ENCODE peak calls at places on chromosome 1, in six cellular contexts. A is IMR-90, Z is neuronal stem cell, Y is H9, V is H1, U is trophoblast cell. Q is an unnamed sample.

GRCh38 chr1:30315185-30315960 is 408.0 kb downstream of the MATN1 start:
- DNase-seq in A (peak), Z (no peak), Y (peak), V (no peak), U (no peak), Q (no peak)

GRCh38 chr1:3183439-3183838 is 114.4 kb downstream of the PRDM16 start:
- DNase-seq in A (no peak), Z (no peak), Y (no peak), V (no peak), U (no peak), Q (no peak)

GRCh38 chr1:40939320-40940059 is 40.0 kb upstream of the CTPS1 start:
- DNase-seq in A (peak), Z (no peak), Y (no peak), V (no peak), U (peak), Q (peak)

GRCh38 chr1:205805082-205805711 is 7.8 kb downstream of the SLC41A1 start:
- DNase-seq in A (no peak), Z (no peak), Y (no peak), V (no peak), U (no peak), Q (no peak)

GRCh38 chr1:31181515-31182343 is 58.0 kb downstream of the NKAIN1 start:
- DNase-seq in A (no peak), Z (no peak), Y (peak), V (no peak), U (peak), Q (peak)

GRCh38 chr1:109208431-109208830 is 5.3 kb upstream of the SARS1 start:
- DNase-seq in A (no peak), Z (no peak), Y (no peak), V (no peak), U (peak), Q (no peak)

GRCh38 chr1:110237406-110238152 is 27.5 kb downstream of the KCNC4 start:
- DNase-seq in A (no peak), Z (no peak), Y (no peak), V (no peak), U (no peak), Q (no peak)

GRCh38 chr1:151475175-151475574 is 15.9 kb upstream of the POGZ start:
- DNase-seq in A (peak), Z (no peak), Y (no peak), V (no peak), U (no peak), Q (no peak)

GRCh38 chr1:224182057-224182865 is 779 bp upstream of the DEGS1 start:
- DNase-seq in A (no peak), Z (no peak), Y (no peak), V (no peak), U (no peak), Q (no peak)

GRCh38 chr1:211951856-211952255 is 83.5 kb downstream of the INTS7 start:
- DNase-seq in A (peak), Z (no peak), Y (no peak), V (no peak), U (peak), Q (peak)

GRCh38 chr1:115069186-115069585 is 20.1 kb downstream of the TSPAN2 start:
- DNase-seq in A (peak), Z (no peak), Y (no peak), V (no peak), U (no peak), Q (no peak)

GRCh38 chr1:33239487-33239886 is 16.8 kb upstream of the ZNF362 start:
- DNase-seq in A (no peak), Z (no peak), Y (no peak), V (no peak), U (no peak), Q (no peak)

GRCh38 chr1:228918335-228918734 is 183.1 kb downstream of the RHOU start:
- DNase-seq in A (no peak), Z (no peak), Y (no peak), V (no peak), U (no peak), Q (no peak)

GRCh38 chr1:9643351-9644256 is 7.9 kb upstream of the PIK3CD start:
- DNase-seq in A (no peak), Z (no peak), Y (no peak), V (no peak), U (no peak), Q (no peak)

GRCh38 chr1:27332536-27333281 is 9.1 kb upstream of the SYTL1 start:
- DNase-seq in A (peak), Z (no peak), Y (peak), V (no peak), U (peak), Q (peak)

GRCh38 chr1:212518188-212518951 is 85.7 kb downstream of the NENF start:
- DNase-seq in A (peak), Z (no peak), Y (no peak), V (no peak), U (no peak), Q (peak)

GRCh38 chr1:247360991-247361721 is 29.5 kb upstream of the ZNF496 start:
- DNase-seq in A (peak), Z (no peak), Y (no peak), V (no peak), U (peak), Q (no peak)

GRCh38 chr1:18232052-18232451 is 124.5 kb downstream of the IGSF21 start:
- DNase-seq in A (no peak), Z (no peak), Y (no peak), V (no peak), U (peak), Q (no peak)

GRCh38 chr1:60149254-60149653 is 75.7 kb upstream of the C1orf87 start:
- DNase-seq in A (no peak), Z (no peak), Y (no peak), V (no peak), U (no peak), Q (no peak)

GRCh38 chr1:60151311-60151710 is 77.7 kb upstream of the C1orf87 start:
- DNase-seq in A (no peak), Z (no peak), Y (no peak), V (no peak), U (no peak), Q (no peak)

GRCh38 chr1:60156371-60156770 is 82.8 kb upstream of the C1orf87 start:
- DNase-seq in A (no peak), Z (no peak), Y (no peak), V (no peak), U (no peak), Q (no peak)

DNA sequence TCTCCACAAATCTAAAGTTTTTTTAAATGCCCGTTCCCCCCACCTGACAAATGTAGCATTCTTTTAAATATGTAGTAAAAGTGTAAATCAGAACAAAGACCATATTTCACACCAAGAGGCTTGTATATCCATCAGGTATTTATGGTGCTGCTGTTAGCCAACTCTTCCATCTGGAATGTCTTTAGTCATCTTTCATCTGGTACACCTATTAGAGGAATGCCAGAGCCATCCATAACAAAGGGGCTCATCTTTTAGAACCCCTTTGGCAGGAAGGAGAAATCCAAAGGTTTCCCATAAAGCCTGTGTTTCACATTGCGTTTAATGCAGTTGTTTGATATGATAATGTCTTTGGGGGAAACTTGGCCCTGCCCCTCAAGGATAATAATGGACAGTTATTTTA is 79.3 kb upstream of the C1orf87 start:
- DNase-seq in A (no peak), Z (no peak), Y (no peak), V (no peak), U (no peak), Q (no peak)
- H4K91ac ChIP-seq in A (no peak), Z (no peak), Y (no peak), V (no peak), U (no peak), Q (no peak)

GRCh38 chr1:11099310-11100148 is at the start of gene EXOSC10:
- DNase-seq in A (peak), Z (peak), Y (peak), V (peak), U (peak), Q (peak)
- H4K91ac ChIP-seq in A (peak), Z (no peak), Y (no peak), V (peak), U (peak), Q (peak)

DNA sequence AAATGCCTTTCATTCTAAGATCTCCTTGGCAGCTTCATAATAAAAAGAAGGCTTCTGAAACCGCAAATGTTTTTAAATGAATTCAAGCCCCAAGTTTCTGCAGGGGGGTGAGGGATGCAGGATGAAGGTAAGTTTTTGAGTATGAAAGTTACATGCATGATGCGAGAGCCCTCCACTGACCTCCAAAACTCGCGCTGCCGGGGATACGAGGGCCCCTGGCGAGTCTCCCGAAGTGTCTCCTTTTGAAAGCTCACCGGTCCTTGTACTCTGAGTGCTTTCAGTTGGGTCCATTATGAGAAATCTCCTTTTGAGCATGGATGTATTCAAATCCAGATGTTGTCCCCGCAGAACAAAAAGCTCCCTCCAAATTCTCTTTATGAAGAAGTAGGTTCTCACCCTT is 18.9 kb upstream of the ZC3H12A start:
- DNase-seq in A (no peak), Z (no peak), Y (no peak), V (no peak), U (no peak), Q (no peak)
- H4K91ac ChIP-seq in A (no peak), Z (no peak), Y (no peak), V (no peak), U (no peak), Q (no peak)

DNA sequence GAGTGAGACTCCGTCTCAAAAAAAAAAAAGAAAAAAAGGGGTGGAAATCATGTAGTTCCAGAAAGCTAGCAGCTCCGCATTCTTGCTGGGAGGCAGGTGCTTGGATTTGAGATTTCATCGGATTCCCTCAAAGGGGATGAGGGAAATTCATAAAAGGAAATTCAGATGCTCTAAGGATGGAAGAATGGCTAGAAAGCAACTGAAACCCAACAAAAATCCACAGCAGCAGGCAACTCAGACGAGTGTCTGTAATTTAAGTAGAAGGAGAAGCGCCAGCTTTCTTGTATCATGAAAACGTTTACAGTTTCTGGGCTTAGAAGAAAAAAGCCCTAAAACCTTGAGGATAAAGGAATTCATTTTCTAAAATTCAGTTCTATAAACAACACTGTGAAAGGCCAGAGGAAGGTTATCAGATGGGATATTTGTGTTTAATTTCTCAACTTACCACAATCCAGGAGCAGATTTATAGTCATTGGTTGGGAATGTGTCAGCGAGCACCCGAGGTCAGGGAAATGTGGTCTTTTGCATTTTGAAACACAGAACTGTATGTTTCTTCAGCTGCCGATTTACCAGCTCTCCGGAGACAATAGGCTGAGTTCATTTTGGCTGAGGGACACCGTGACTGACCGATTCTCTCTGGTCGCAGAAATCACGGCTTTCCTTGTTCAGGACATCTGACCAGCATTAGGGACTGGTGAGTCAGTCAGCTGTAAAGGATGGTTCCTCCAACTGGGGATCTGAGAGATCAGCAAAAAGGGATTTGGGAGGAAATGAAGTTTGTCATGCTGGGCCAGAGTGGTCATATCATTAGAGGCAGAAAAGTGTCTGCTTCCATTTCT is 111.5 kb upstream of the ERRFI1 start:
- DNase-seq in A (peak), Z (no peak), Y (no peak), V (no peak), U (peak), Q (peak)
- H4K91ac ChIP-seq in A (peak), Z (no peak), Y (no peak), V (no peak), U (peak), Q (peak)

DNA sequence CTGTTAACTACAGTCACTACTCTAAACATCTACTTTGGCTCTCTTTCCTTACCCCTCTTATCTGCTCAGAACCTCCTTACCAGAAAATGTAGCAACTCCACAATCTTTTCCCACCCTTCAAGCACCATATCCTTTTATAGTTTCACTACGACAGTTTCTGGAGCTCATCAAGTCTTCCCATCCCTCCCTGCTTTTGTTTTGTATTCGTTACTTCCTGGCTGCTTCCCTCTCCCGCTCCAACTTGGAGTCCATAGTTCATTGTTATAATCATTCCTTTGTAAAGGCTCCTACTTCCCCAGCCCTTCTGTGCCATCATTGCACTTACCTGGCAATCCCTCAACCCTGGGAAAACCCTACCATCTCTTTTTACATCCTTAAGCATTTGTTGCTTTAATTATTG is 18.0 kb downstream of the MPZL1 start:
- DNase-seq in A (no peak), Z (no peak), Y (no peak), V (no peak), U (no peak), Q (no peak)
- H4K91ac ChIP-seq in A (no peak), Z (no peak), Y (no peak), V (no peak), U (no peak), Q (no peak)

Q was measured in mesenchymal stem cell.